ENCODE peak calls at places on chromosome 5, in five cellular contexts. X is uterus; A is activated T-cell treated with anti-CD3 and anti-CD28 coated beads, Interleukin-2, amount 50 U/mL, for 24 hours; S is CD4-positive, alpha-beta T cell; N is psoas muscle. U is an unnamed sample.

GRCh38 chr5:71932649-71933338 is 174.5 kb upstream of the MAP1B start:
- DNase-seq in X (peak), A (no peak), S (no peak), N (peak), U (peak)

GRCh38 chr5:90293931-90294330 is 115.6 kb downstream of the CETN3 start:
- DNase-seq in X (no peak), A (no peak), S (no peak), N (no peak), U (no peak)

GRCh38 chr5:95803271-95804148 is 19.0 kb downstream of the GLRX start:
- DNase-seq in X (no peak), A (no peak), S (no peak), N (no peak), U (no peak)

GRCh38 chr5:75660678-75661465 is 49.6 kb downstream of the ANKDD1B start:
- DNase-seq in X (no peak), A (no peak), S (no peak), N (no peak), U (no peak)

GRCh38 chr5:15683332-15683731 is 183.4 kb downstream of the FBXL7 start:
- DNase-seq in X (no peak), A (no peak), S (no peak), N (no peak), U (peak)

GRCh38 chr5:57693488-57694305 is 211.1 kb upstream of the ACTBL2 start:
- DNase-seq in X (no peak), A (no peak), S (no peak), N (no peak), U (no peak)

GRCh38 chr5:152335461-152335860 is 69.6 kb downstream of the NMUR2 start:
- DNase-seq in X (no peak), A (no peak), S (no peak), N (no peak), U (no peak)

GRCh38 chr5:14264605-14265316 is 121.6 kb downstream of the TRIO start:
- DNase-seq in X (peak), A (peak), S (peak), N (peak), U (peak)

GRCh38 chr5:105685884-105686283 is 1984.9 kb downstream of the EFNA5 start:
- DNase-seq in X (no peak), A (no peak), S (no peak), N (no peak), U (no peak)

GRCh38 chr5:10115669-10116068 is 134.0 kb downstream of the ATPSCKMT start:
- DNase-seq in X (no peak), A (no peak), S (no peak), N (no peak), U (no peak)

GRCh38 chr5:4156153-4156552 is 560.5 kb downstream of the IRX1 start:
- DNase-seq in X (no peak), A (no peak), S (no peak), N (no peak), U (no peak)

GRCh38 chr5:96807099-96807654 is 568 bp downstream of the ERAP1 start:
- DNase-seq in X (peak), A (no peak), S (peak), N (peak), U (peak)